ENCODE peak calls at places on chromosomes 5 and 9, in nine cellular contexts. W is GM12891, X is GM23338, M is breast epithelium, Z is HL-60, C is prostate gland, O is HCT116, P is endothelial cell of umbilical vein, L is SK-N-SH. Y is an unnamed sample.

GRCh38 chr5:139747583-139748504 is 47.8 kb upstream of the PSD2 start:
- DNase-seq in W (no peak), X (peak; percentile 70), M (no peak), Z (no peak), C (no peak), O (no peak), P (peak; percentile 21), L (peak; percentile 76), Y (peak; percentile 43)

GRCh38 chr9:18761742-18762141 is 271.3 kb downstream of the SAXO1 start:
- DNase-seq in W (no peak), X (no peak), M (no peak), Z (no peak), C (no peak), O (no peak), P (no peak), L (no peak), Y (no peak)

GRCh38 chr9:9746826-9747225 is 866.0 kb downstream of the PTPRD start:
- DNase-seq in W (no peak), X (no peak), M (no peak), Z (no peak), C (no peak), O (no peak), P (peak; percentile 26), L (no peak), Y (no peak)

GRCh38 chr5:75007537-75007847 is 44.9 kb downstream of the GCNT4 start:
- DNase-seq in W (no peak), X (peak; percentile 22), M (no peak), Z (no peak), C (no peak), O (no peak), P (no peak), L (no peak), Y (no peak)

GRCh38 chr9:123753669-123754307 is 176.1 kb downstream of the DENND1A start:
- DNase-seq in W (no peak), X (no peak), M (no peak), Z (no peak), C (no peak), O (no peak), P (no peak), L (no peak), Y (no peak)

GRCh38 chr9:69932901-69933300 is 110.7 kb upstream of the MAMDC2 start:
- DNase-seq in W (no peak), X (peak; percentile 57), M (no peak), Z (no peak), C (no peak), O (peak; percentile 39), P (peak; percentile 44), L (no peak), Y (no peak)

GRCh38 chr9:16312116-16312515 is 558.4 kb downstream of the BNC2 start:
- DNase-seq in W (no peak), X (no peak), M (no peak), Z (no peak), C (no peak), O (no peak), P (no peak), L (no peak), Y (no peak)

GRCh38 chr5:119420173-119420572 is 32.1 kb upstream of the HSD17B4 start:
- DNase-seq in W (no peak), X (no peak), M (peak; percentile 66), Z (no peak), C (peak; percentile 49), O (no peak), P (no peak), L (no peak), Y (no peak)

GRCh38 chr5:180096616-180097015 is 25.1 kb upstream of the RNF130 start:
- DNase-seq in W (no peak), X (no peak), M (peak; percentile 33), Z (no peak), C (no peak), O (no peak), P (no peak), L (no peak), Y (no peak)

GRCh38 chr5:180095545-180095944 is 24.0 kb upstream of the RNF130 start:
- DNase-seq in W (no peak), X (no peak), M (no peak), Z (no peak), C (no peak), O (no peak), P (no peak), L (no peak), Y (no peak)

GRCh38 chr5:180090769-180091546 is 19.4 kb upstream of the RNF130 start:
- DNase-seq in W (no peak), X (peak; percentile 89), M (no peak), Z (no peak), C (peak; percentile 34), O (peak; percentile 64), P (peak; percentile 43), L (no peak), Y (peak; percentile 41)

GRCh38 chr5:180093241-180093640 is 21.7 kb upstream of the RNF130 start:
- DNase-seq in W (no peak), X (no peak), M (no peak), Z (no peak), C (no peak), O (no peak), P (no peak), L (no peak), Y (no peak)

DNA sequence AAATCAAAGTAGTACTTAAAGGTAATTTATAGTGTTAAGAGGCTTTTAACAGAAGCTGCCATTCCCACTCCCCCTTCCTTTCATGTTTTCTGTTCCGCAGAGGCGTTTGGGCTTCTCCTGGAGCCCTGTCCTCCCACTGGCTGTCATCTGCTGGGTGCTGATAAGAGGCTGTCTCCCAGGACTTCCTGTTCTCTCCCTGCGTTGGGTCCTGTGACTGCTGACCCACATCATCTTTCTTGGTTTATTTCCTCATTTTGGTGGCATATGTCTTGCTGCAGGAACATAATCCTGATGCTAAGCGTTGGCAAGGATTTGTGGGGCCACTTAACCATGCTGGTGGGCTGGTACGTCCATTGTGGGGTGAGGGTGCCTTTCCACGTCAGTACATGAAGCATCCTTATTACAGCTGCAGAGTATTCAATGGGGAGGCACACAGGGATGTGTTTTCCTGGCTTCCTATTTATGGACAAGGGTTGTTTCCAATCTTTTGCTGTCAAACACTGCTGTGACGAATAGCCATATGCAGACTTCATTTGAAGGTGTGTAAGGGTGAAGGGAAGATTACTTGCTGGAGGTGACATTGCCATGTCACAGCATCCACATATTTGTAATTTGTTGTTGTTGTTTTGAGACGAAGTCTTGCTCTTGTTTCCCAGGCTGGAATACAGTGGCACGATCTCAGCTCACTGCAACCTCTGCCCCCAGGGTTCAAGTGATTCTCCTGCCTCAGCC is 22.3 kb upstream of the RNF130 start:
- DNase-seq in W (no peak), X (no peak), M (no peak), Z (no peak), C (no peak), O (no peak), P (no peak), L (no peak), Y (no peak)
- TF ChIP-seq POLR2AphosphoS5 in W (no peak), X (no peak), M (no peak), Z (peak; percentile 81), C (no peak), O (no peak), P (no peak), L (no peak), Y (no peak)

GRCh38 chr9:68746564-68746963 is 41.5 kb downstream of the PIP5K1B start:
- DNase-seq in W (no peak), X (no peak), M (no peak), Z (no peak), C (no peak), O (no peak), P (no peak), L (no peak), Y (no peak)

GRCh38 chr9:68750179-68750685 is 45.2 kb downstream of the PIP5K1B start:
- DNase-seq in W (no peak), X (no peak), M (no peak), Z (no peak), C (no peak), O (no peak), P (no peak), L (no peak), Y (no peak)

GRCh38 chr9:68749135-68749534 is 44.1 kb downstream of the PIP5K1B start:
- DNase-seq in W (no peak), X (no peak), M (no peak), Z (no peak), C (no peak), O (no peak), P (no peak), L (no peak), Y (no peak)

GRCh38 chr9:68749579-68750159 is 44.6 kb downstream of the PIP5K1B start:
- DNase-seq in W (no peak), X (peak; percentile 68), M (no peak), Z (no peak), C (no peak), O (no peak), P (no peak), L (no peak), Y (no peak)

GRCh38 chr9:68747043-68747533 is 42.0 kb downstream of the PIP5K1B start:
- DNase-seq in W (no peak), X (no peak), M (no peak), Z (no peak), C (no peak), O (no peak), P (no peak), L (no peak), Y (no peak)
- TF ChIP-seq POLR2AphosphoS5 in W (no peak), X (no peak), M (no peak), Z (no peak), C (no peak), O (no peak), P (no peak), L (no peak), Y (no peak)

GRCh38 chr9:121989010-121989409 is 104.1 kb downstream of the TTLL11 start:
- DNase-seq in W (no peak), X (peak; percentile 83), M (no peak), Z (no peak), C (no peak), O (no peak), P (peak; percentile 25), L (no peak), Y (no peak)

GRCh38 chr9:121991305-121991661 is 101.8 kb downstream of the TTLL11 start:
- DNase-seq in W (no peak), X (no peak), M (no peak), Z (no peak), C (no peak), O (no peak), P (no peak), L (no peak), Y (no peak)

GRCh38 chr9:121987312-121987711 is 105.8 kb downstream of the TTLL11 start:
- DNase-seq in W (no peak), X (no peak), M (no peak), Z (no peak), C (no peak), O (no peak), P (no peak), L (no peak), Y (no peak)

GRCh38 chr9:121992571-121993212 is 100.4 kb downstream of the TTLL11 start:
- DNase-seq in W (peak; percentile 35), X (peak; percentile 96), M (no peak), Z (peak; percentile 18), C (peak; percentile 74), O (peak; percentile 69), P (peak; percentile 74), L (peak; percentile 77), Y (peak; percentile 47)

DNA sequence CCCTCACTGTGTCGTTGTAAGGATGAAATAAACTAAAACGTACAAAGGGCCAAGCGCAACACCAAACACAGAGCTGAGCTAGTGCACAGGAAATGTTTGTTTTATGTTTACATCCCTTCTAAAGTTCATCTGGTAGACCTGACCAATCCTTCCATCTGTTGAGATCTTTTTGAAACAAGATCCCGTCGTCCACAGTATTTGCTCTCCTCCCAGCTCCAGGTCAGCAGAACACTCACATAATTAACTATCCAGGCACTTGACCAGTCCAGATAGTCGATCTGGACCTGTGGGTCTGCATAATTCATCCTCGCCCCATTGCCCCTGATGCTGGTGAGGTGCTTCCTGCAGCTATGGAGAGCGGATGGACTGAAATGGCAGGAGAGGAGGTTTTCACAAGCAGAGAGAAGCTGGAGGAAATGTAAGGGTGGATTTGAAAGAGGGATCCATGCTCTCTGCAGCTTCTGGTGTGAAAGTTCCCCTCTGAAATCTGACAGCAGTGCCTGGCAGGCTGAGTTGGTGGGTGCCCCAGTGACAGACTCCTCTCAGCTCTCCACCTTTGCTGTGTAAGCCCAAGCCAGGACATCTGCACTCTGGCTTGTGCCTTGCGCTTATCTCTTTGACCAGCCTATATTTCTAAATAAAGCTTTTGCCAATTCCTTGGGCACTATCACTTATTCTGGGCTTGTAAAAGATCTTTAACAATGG is 102.4 kb downstream of the TTLL11 start:
- DNase-seq in W (no peak), X (no peak), M (no peak), Z (no peak), C (no peak), O (no peak), P (no peak), L (no peak), Y (no peak)
- TF ChIP-seq POLR2AphosphoS5 in W (no peak), X (no peak), M (no peak), Z (no peak), C (no peak), O (no peak), P (no peak), L (no peak), Y (no peak)

GRCh38 chr5:179832039-179832745 is 11.5 kb downstream of the SQSTM1 start:
- DNase-seq in W (no peak), X (no peak), M (no peak), Z (no peak), C (no peak), O (no peak), P (no peak), L (no peak), Y (no peak)

GRCh38 chr5:179825655-179826182 is 5.0 kb downstream of the SQSTM1 start:
- DNase-seq in W (no peak), X (no peak), M (no peak), Z (no peak), C (no peak), O (no peak), P (no peak), L (peak; percentile 36), Y (peak; percentile 77)

GRCh38 chr5:179829732-179830435 is 9.2 kb downstream of the SQSTM1 start:
- DNase-seq in W (no peak), X (no peak), M (no peak), Z (no peak), C (no peak), O (no peak), P (no peak), L (no peak), Y (no peak)

GRCh38 chr5:179827684-179828083 is 7.0 kb downstream of the SQSTM1 start:
- DNase-seq in W (no peak), X (peak; percentile 41), M (no peak), Z (no peak), C (peak; percentile 38), O (no peak), P (peak; percentile 46), L (peak; percentile 12), Y (peak; percentile 79)

GRCh38 chr5:179828756-179829421 is 8.2 kb downstream of the SQSTM1 start:
- DNase-seq in W (no peak), X (no peak), M (no peak), Z (no peak), C (no peak), O (no peak), P (no peak), L (no peak), Y (no peak)
- TF ChIP-seq POLR2AphosphoS5 in W (peak; percentile 65), X (no peak), M (no peak), Z (no peak), C (no peak), O (no peak), P (no peak), L (no peak), Y (no peak)